ENCODE peak calls at places on chromosomes 16 and 17, in four cellular contexts. Q is adipocyte, E is prostate gland, L is heart left ventricle. J is an unnamed sample.

GRCh38 chr17:41263212-41263611 is 2.0 kb upstream of the KRTAP9-6 start:
- DNase-seq in Q (no peak), E (no peak), L (no peak), J (no peak)

GRCh38 chr16:1745181-1745899 is 26.0 kb downstream of the NME3 start:
- DNase-seq in Q (peak; percentile 92), E (no peak), L (no peak), J (no peak)

GRCh38 chr17:4719146-4719545 is 8.7 kb downstream of the ARRB2 start:
- DNase-seq in Q (no peak), E (no peak), L (no peak), J (no peak)

GRCh38 chr17:64355536-64356303 is 34.9 kb downstream of the PECAM1 start:
- DNase-seq in Q (no peak), E (no peak), L (no peak), J (no peak)

GRCh38 chr17:4109424-4109823 is 33.4 kb downstream of the ZZEF1 start:
- DNase-seq in Q (no peak), E (no peak), L (no peak), J (no peak)

GRCh38 chr17:43171761-43172487 is 910 bp downstream of the NBR1 start:
- DNase-seq in Q (peak; percentile 91), E (peak; percentile 48), L (no peak), J (peak; percentile 41)

GRCh38 chr17:66302761-66303626 is 581 bp downstream of the PRKCA start:
- DNase-seq in Q (peak; percentile 65), E (peak; percentile 40), L (peak; percentile 79), J (peak; percentile 80)

GRCh38 chr16:57743886-57744645 is 8.5 kb downstream of the KATNB1 start:
- DNase-seq in Q (no peak), E (no peak), L (no peak), J (no peak)

GRCh38 chr16:28140788-28141618 is 70.8 kb downstream of the XPO6 start:
- DNase-seq in Q (no peak), E (no peak), L (no peak), J (no peak)

GRCh38 chr16:3656491-3657468 is 2.3 kb downstream of the DNASE1 start:
- DNase-seq in Q (no peak), E (no peak), L (peak; percentile 33), J (no peak)

GRCh38 chr16:8951447-8952280 is 12.0 kb downstream of the USP7 start:
- DNase-seq in Q (no peak), E (no peak), L (no peak), J (no peak)

GRCh38 chr16:88463411-88463810 is 10.3 kb downstream of the ZFPM1 start:
- DNase-seq in Q (no peak), E (no peak), L (no peak), J (no peak)

GRCh38 chr16:24773771-24774427 is 44.4 kb downstream of the TNRC6A start:
- DNase-seq in Q (no peak), E (no peak), L (no peak), J (no peak)

GRCh38 chr17:83155128-83156081 is 76.0 kb downstream of the METRNL start:
- DNase-seq in Q (peak; percentile 96), E (no peak), L (no peak), J (no peak)

GRCh38 chr17:78839173-78839761 is 1.3 kb downstream of the USP36 start:
- DNase-seq in Q (peak; percentile 38), E (no peak), L (no peak), J (no peak)

GRCh38 chr16:87190288-87191240 is 126.6 kb downstream of the C16orf95 start:
- DNase-seq in Q (no peak), E (no peak), L (no peak), J (no peak)

GRCh38 chr17:79800325-79801155 is 3.7 kb upstream of the CBX8 start:
- DNase-seq in Q (no peak), E (no peak), L (no peak), J (peak; percentile 42)

DNA sequence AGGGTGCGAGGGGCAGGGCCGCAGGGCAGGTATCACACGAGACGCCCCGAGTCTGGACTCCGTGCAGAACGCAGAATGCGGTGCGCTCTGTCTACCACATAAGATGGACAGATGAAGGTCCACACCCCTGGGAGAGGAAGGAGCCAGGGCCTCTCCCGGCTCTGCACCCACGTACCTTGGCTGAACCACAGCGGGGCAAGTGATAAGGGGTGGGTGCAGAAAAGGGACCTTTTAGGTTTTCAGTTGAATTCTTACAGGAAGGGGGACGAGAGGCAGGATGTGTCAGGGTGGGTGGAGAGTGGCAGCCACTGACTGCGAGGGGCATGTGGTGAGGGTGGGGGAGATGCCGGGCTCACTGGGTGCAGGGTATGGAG is 338 bp downstream of the CD300A start:
- DNase-seq in Q (no peak), E (no peak), L (no peak), J (no peak)
- H3K4me1 ChIP-seq in Q (no peaks in the 10 kb centered on the region), E (no peaks in the 10 kb centered on the region), L (peaks cover 10% of the 10 kb centered on the region), J (no peaks in the 10 kb centered on the region)

GRCh38 chr17:19003543-19003965 is 1.0 kb downstream of the FAM83G start:
- DNase-seq in Q (no peak), E (no peak), L (no peak), J (no peak)

GRCh38 chr17:19000531-19001011 is 4.0 kb downstream of the FAM83G start:
- DNase-seq in Q (no peak), E (no peak), L (no peak), J (no peak)

GRCh38 chr17:19003966-19004600 is 481 bp downstream of the FAM83G start:
- DNase-seq in Q (peak; percentile 64), E (no peak), L (no peak), J (peak; percentile 61)

GRCh38 chr17:19002805-19003542 is 1.6 kb downstream of the FAM83G start:
- DNase-seq in Q (peak; percentile 23), E (no peak), L (no peak), J (no peak)

GRCh38 chr17:19002191-19002590 is 2.4 kb downstream of the FAM83G start:
- DNase-seq in Q (no peak), E (no peak), L (no peak), J (no peak)
- H3K4me1 ChIP-seq in Q (peaks cover 12% of the 10 kb centered on the region), E (no peaks in the 10 kb centered on the region), L (peaks cover 3% of the 10 kb centered on the region), J (peaks cover 25% of the 10 kb centered on the region)

DNA sequence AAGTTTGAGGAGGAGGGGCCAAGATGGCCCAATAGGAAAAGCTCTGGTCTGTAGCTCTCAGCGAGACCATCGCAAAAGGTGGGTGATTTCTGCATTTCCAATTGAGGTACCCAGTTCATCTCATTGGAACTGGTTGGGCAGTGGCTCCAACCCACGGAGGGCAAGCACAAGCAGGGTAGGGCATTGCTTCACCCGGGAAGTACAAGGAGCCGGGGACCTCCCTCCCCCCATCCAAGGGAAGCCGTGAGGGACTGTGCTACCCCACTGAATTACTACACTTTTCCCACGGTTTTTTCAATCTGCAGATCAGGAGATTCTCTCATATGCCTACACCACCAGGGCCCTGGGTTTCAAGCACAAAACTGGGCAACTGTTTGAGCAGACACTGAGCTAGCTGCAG is 58.0 kb upstream of the EFCAB3 start:
- DNase-seq in Q (no peak), E (no peak), L (no peak), J (no peak)
- H3K4me1 ChIP-seq in Q (peaks cover 23% of the 10 kb centered on the region), E (no peaks in the 10 kb centered on the region), L (no peaks in the 10 kb centered on the region), J (no peaks in the 10 kb centered on the region)

GRCh38 chr16:686459-687260 is 2.5 kb upstream of the JMJD8 start:
- DNase-seq in Q (no peak), E (no peak), L (no peak), J (no peak)
- H3K4me1 ChIP-seq in Q (peaks cover 33% of the 10 kb centered on the region), E (peaks cover 23% of the 10 kb centered on the region), L (peaks cover 51% of the 10 kb centered on the region), J (peaks cover 27% of the 10 kb centered on the region)

J was measured in thyroid gland.